ENCODE peak calls at places on chromosomes 6 and 20, in four cellular contexts. One of them, this sample, is unnamed.

GRCh38 chr6:52333840-52334200 is 28.1 kb upstream of the PAQR8 start:
- DNase-seq in GM12878: no peak
- DNase-seq in K562: peak; percentile 34
- DNase-seq in HepG2: no peak
- DNase-seq in this sample: no peak

GRCh38 chr6:38319259-38320255 is 320.2 kb downstream of the BTBD9 start:
- DNase-seq in GM12878: no peak
- DNase-seq in HepG2: no peak
- DNase-seq in K562: no peak
- DNase-seq in this sample: no peak

GRCh38 chr20:4341804-4342560 is 326.6 kb upstream of the RNF24 start:
- DNase-seq in GM12878: no peak
- DNase-seq in K562: no peak
- DNase-seq in HepG2: no peak
- DNase-seq in this sample: no peak

GRCh38 chr6:109527989-109528388 is 45.0 kb upstream of the ZBTB24 start:
- DNase-seq in HepG2: peak; percentile 20
- DNase-seq in K562: peak; percentile 43
- DNase-seq in GM12878: no peak
- DNase-seq in this sample: peak; percentile 44

GRCh38 chr20:38844963-38845362 is 39.5 kb downstream of the PPP1R16B start:
- DNase-seq in GM12878: no peak
- DNase-seq in HepG2: no peak
- DNase-seq in K562: no peak
- DNase-seq in this sample: no peak

GRCh38 chr20:32485770-32486248 is 99.3 kb downstream of the NOL4L start:
- DNase-seq in GM12878: no peak
- DNase-seq in HepG2: peak; percentile 63
- DNase-seq in K562: no peak
- DNase-seq in this sample: no peak

GRCh38 chr6:34295721-34296120 is 46.9 kb upstream of the SMIM29 start:
- DNase-seq in GM12878: peak; percentile 95
- DNase-seq in K562: no peak
- DNase-seq in HepG2: no peak
- DNase-seq in this sample: no peak

GRCh38 chr6:2182251-2182650 is 63.2 kb downstream of the GMDS start:
- DNase-seq in HepG2: no peak
- DNase-seq in K562: no peak
- DNase-seq in GM12878: no peak
- DNase-seq in this sample: no peak

GRCh38 chr6:99822741-99823512 is 171.1 kb downstream of the MCHR2 start:
- DNase-seq in GM12878: no peak
- DNase-seq in HepG2: peak; percentile 64
- DNase-seq in K562: peak; percentile 59
- DNase-seq in this sample: peak; percentile 47

GRCh38 chr6:22959571-22959970 is 390.2 kb downstream of the HDGFL1 start:
- DNase-seq in GM12878: no peak
- DNase-seq in K562: no peak
- DNase-seq in HepG2: no peak
- DNase-seq in this sample: no peak

GRCh38 chr6:27862396-27863061 is 49.7 kb downstream of the OR2B2 start:
- DNase-seq in GM12878: no peak
- DNase-seq in HepG2: peak; percentile 65
- DNase-seq in K562: no peak
- DNase-seq in this sample: no peak
- TF ChIP-seq BHLHE40 in GM12878: no peak
- TF ChIP-seq BHLHE40 in HepG2: no peak
- TF ChIP-seq BHLHE40 in K562: no peak
- TF ChIP-seq BHLHE40 in this sample: no peak

DNA sequence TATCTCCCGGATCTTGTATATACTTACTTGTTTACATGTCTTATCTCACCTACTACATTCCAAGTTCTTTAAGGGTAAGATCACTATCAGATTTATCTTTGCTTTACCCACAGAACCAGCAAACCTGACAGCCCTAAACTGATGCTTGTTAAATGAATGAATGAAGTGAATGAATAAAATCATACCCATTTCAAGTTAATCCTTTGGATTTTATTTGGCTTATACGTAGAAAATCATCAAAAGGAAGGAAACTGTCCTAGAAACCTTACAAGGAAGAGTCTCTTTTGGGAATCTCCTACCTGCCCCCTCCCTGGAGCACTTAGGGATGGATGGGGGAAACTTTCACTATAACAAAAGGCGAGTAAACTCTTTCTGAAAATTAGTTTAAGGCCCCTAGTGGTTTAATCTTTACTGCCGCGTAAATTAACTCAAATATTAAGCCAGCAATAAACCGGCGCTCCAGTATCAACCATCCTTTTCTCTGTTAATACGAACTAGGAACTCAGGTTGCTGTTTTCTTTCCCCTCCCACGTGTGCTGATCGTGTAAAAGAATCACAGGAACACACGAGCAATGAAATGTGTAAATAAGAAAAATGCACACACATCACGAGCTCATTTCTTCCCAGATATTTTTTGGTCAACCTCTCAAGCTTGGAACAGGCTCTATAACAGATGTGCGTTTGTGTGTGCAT is 1.2 kb upstream of the UTRN start:
- DNase-seq in GM12878: no peak
- DNase-seq in HepG2: no peak
- DNase-seq in K562: no peak
- DNase-seq in this sample: no peak
- TF ChIP-seq FOXM1 in GM12878: no peak
- TF ChIP-seq FOXM1 in HepG2: no peak
- TF ChIP-seq FOXM1 in K562: no peak
- TF ChIP-seq FOXM1 in this sample: no peak

DNA sequence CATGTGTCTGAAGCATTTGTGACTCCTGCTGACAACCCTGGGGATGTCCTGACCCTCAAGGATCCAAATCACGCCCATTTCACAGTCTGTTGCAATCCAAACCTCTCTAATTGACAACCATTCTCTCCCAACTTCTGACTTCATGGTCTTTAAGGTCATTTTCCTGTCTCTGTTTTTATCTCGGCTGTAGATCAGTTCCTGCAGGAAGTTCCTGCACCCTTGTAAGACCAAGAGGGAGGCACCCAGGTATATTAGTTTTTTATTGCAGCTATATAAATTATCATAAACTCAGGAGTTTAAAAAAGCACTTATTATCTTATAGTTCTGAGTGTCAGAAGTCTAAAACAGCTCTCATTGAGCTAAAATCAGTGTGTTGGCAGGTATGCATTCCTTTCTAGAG is 166.8 kb downstream of the BTBD3 start:
- DNase-seq in GM12878: no peak
- DNase-seq in HepG2: no peak
- DNase-seq in K562: no peak
- DNase-seq in this sample: no peak
- TF ChIP-seq BHLHE40 in GM12878: no peak
- TF ChIP-seq BHLHE40 in HepG2: no peak
- TF ChIP-seq BHLHE40 in K562: no peak
- TF ChIP-seq BHLHE40 in this sample: no peak

GRCh38 chr6:4009486-4009885 is 69.5 kb downstream of the FAM217A start:
- DNase-seq in HepG2: no peak
- DNase-seq in GM12878: no peak
- DNase-seq in K562: no peak
- DNase-seq in this sample: no peak

GRCh38 chr6:4010035-4010434 is 68.9 kb downstream of the FAM217A start:
- DNase-seq in HepG2: no peak
- DNase-seq in K562: no peak
- DNase-seq in GM12878: no peak
- DNase-seq in this sample: no peak

GRCh38 chr6:4012826-4013225 is 66.1 kb downstream of the FAM217A start:
- DNase-seq in GM12878: no peak
- DNase-seq in HepG2: no peak
- DNase-seq in K562: no peak
- DNase-seq in this sample: no peak

GRCh38 chr6:4008324-4009047 is 70.5 kb downstream of the FAM217A start:
- DNase-seq in HepG2: peak; percentile 86
- DNase-seq in K562: peak; percentile 50
- DNase-seq in GM12878: no peak
- DNase-seq in this sample: peak; percentile 45

GRCh38 chr6:4010682-4011081 is 68.3 kb downstream of the FAM217A start:
- DNase-seq in GM12878: no peak
- DNase-seq in HepG2: peak; percentile 49
- DNase-seq in K562: peak; percentile 64
- DNase-seq in this sample: no peak
- TF ChIP-seq FOXM1 in GM12878: no peak
- TF ChIP-seq FOXM1 in HepG2: no peak
- TF ChIP-seq FOXM1 in K562: no peak
- TF ChIP-seq FOXM1 in this sample: no peak

GRCh38 chr6:129863664-129864063 is 2.5 kb upstream of the TMEM244 start:
- DNase-seq in K562: no peak
- DNase-seq in HepG2: no peak
- DNase-seq in GM12878: no peak
- DNase-seq in this sample: no peak
- TF ChIP-seq BHLHE40 in K562: no peak
- TF ChIP-seq BHLHE40 in HepG2: no peak
- TF ChIP-seq BHLHE40 in GM12878: no peak
- TF ChIP-seq BHLHE40 in this sample: no peak

GRCh38 chr6:28988536-28989415 is 16.3 kb downstream of the ZNF311 start:
- DNase-seq in GM12878: no peak
- DNase-seq in K562: peak; percentile 87
- DNase-seq in HepG2: no peak
- DNase-seq in this sample: no peak

GRCh38 chr6:28981833-28982475 is 23.2 kb downstream of the ZNF311 start:
- DNase-seq in K562: peak; percentile 94
- DNase-seq in GM12878: peak; percentile 79
- DNase-seq in HepG2: peak; percentile 98
- DNase-seq in this sample: peak; percentile 69

GRCh38 chr6:28982476-28983266 is 22.4 kb downstream of the ZNF311 start:
- DNase-seq in K562: peak; percentile 90
- DNase-seq in HepG2: peak; percentile 87
- DNase-seq in GM12878: peak; percentile 11
- DNase-seq in this sample: peak; percentile 29

GRCh38 chr6:28983838-28984237 is 21.3 kb downstream of the ZNF311 start:
- DNase-seq in HepG2: no peak
- DNase-seq in K562: no peak
- DNase-seq in GM12878: no peak
- DNase-seq in this sample: no peak

GRCh38 chr6:28985396-28986164 is 19.5 kb downstream of the ZNF311 start:
- DNase-seq in HepG2: peak; percentile 97
- DNase-seq in K562: peak; percentile 47
- DNase-seq in GM12878: no peak
- DNase-seq in this sample: peak; percentile 86
- TF ChIP-seq FOXM1 in HepG2: no peak
- TF ChIP-seq FOXM1 in K562: no peak
- TF ChIP-seq FOXM1 in GM12878: no peak
- TF ChIP-seq FOXM1 in this sample: no peak

GRCh38 chr20:51598581-51598980 is 56.1 kb upstream of the NFATC2 start:
- DNase-seq in HepG2: no peak
- DNase-seq in GM12878: no peak
- DNase-seq in K562: no peak
- DNase-seq in this sample: no peak
- TF ChIP-seq BHLHE40 in HepG2: no peak
- TF ChIP-seq BHLHE40 in GM12878: no peak
- TF ChIP-seq BHLHE40 in K562: no peak
- TF ChIP-seq BHLHE40 in this sample: no peak